ENCODE peak calls at places on chromosomes 4 and X, in eight cellular contexts. One of them, this sample, is unnamed.

GRCh38 chr4:2961411-2962098 is 1.7 kb downstream of the NOP14 start:
- DNase-seq in sigmoid colon: no peak
- DNase-seq in CD8-positive, alpha-beta memory T cell: no peak
- DNase-seq in heart left ventricle: no peak
- DNase-seq in cardiac muscle cell: no peak
- DNase-seq in dorsolateral prefrontal cortex: no peak
- DNase-seq in GM23248: peak
- DNase-seq in mesenchymal stem cell: peak
- DNase-seq in this sample: no peak

GRCh38 chr4:25767877-25768475 is 94.8 kb downstream of the SEL1L3 start:
- DNase-seq in cardiac muscle cell: peak
- DNase-seq in CD8-positive, alpha-beta memory T cell: peak
- DNase-seq in sigmoid colon: no peak
- DNase-seq in dorsolateral prefrontal cortex: peak
- DNase-seq in mesenchymal stem cell: peak
- DNase-seq in GM23248: peak
- DNase-seq in heart left ventricle: peak
- DNase-seq in this sample: no peak

GRCh38 chr4:113160548-113160947 is 111.1 kb downstream of the ANK2 start:
- DNase-seq in mesenchymal stem cell: no peak
- DNase-seq in heart left ventricle: no peak
- DNase-seq in GM23248: no peak
- DNase-seq in CD8-positive, alpha-beta memory T cell: no peak
- DNase-seq in sigmoid colon: no peak
- DNase-seq in cardiac muscle cell: no peak
- DNase-seq in dorsolateral prefrontal cortex: no peak
- DNase-seq in this sample: no peak

GRCh38 chr4:122576261-122577188 is 44.3 kb downstream of the IL21 start:
- DNase-seq in CD8-positive, alpha-beta memory T cell: peak
- DNase-seq in cardiac muscle cell: peak
- DNase-seq in heart left ventricle: no peak
- DNase-seq in mesenchymal stem cell: peak
- DNase-seq in sigmoid colon: no peak
- DNase-seq in dorsolateral prefrontal cortex: no peak
- DNase-seq in GM23248: peak
- DNase-seq in this sample: no peak

GRCh38 chr4:43325220-43325967 is 432.9 kb downstream of the GRXCR1 start:
- DNase-seq in heart left ventricle: no peak
- DNase-seq in dorsolateral prefrontal cortex: no peak
- DNase-seq in GM23248: no peak
- DNase-seq in CD8-positive, alpha-beta memory T cell: no peak
- DNase-seq in cardiac muscle cell: no peak
- DNase-seq in sigmoid colon: no peak
- DNase-seq in mesenchymal stem cell: peak
- DNase-seq in this sample: no peak

GRCh38 chr4:25113915-25114904 is 46.0 kb downstream of the SEPSECS start:
- DNase-seq in sigmoid colon: no peak
- DNase-seq in CD8-positive, alpha-beta memory T cell: no peak
- DNase-seq in GM23248: peak
- DNase-seq in heart left ventricle: no peak
- DNase-seq in dorsolateral prefrontal cortex: no peak
- DNase-seq in cardiac muscle cell: no peak
- DNase-seq in mesenchymal stem cell: peak
- DNase-seq in this sample: no peak

GRCh38 chrX:107760304-107761077 is 15.1 kb downstream of the TSC22D3 start:
- DNase-seq in cardiac muscle cell: no peak
- DNase-seq in dorsolateral prefrontal cortex: no peak
- DNase-seq in heart left ventricle: no peak
- DNase-seq in GM23248: no peak
- DNase-seq in mesenchymal stem cell: no peak
- DNase-seq in CD8-positive, alpha-beta memory T cell: no peak
- DNase-seq in sigmoid colon: no peak
- DNase-seq in this sample: no peak

GRCh38 chr4:7295917-7296660 is 103.8 kb downstream of the SORCS2 start:
- DNase-seq in dorsolateral prefrontal cortex: peak
- DNase-seq in CD8-positive, alpha-beta memory T cell: no peak
- DNase-seq in heart left ventricle: no peak
- DNase-seq in mesenchymal stem cell: peak
- DNase-seq in cardiac muscle cell: peak
- DNase-seq in sigmoid colon: no peak
- DNase-seq in GM23248: peak
- DNase-seq in this sample: no peak

GRCh38 chr4:117796677-117797076 is 237.6 kb upstream of the NDST3 start:
- DNase-seq in cardiac muscle cell: no peak
- DNase-seq in dorsolateral prefrontal cortex: no peak
- DNase-seq in sigmoid colon: no peak
- DNase-seq in GM23248: no peak
- DNase-seq in mesenchymal stem cell: no peak
- DNase-seq in heart left ventricle: no peak
- DNase-seq in CD8-positive, alpha-beta memory T cell: no peak
- DNase-seq in this sample: no peak

GRCh38 chrX:40174594-40175415 is 77.0 kb upstream of the BCOR start:
- DNase-seq in GM23248: peak
- DNase-seq in CD8-positive, alpha-beta memory T cell: no peak
- DNase-seq in heart left ventricle: peak
- DNase-seq in sigmoid colon: peak
- DNase-seq in mesenchymal stem cell: peak
- DNase-seq in cardiac muscle cell: peak
- DNase-seq in dorsolateral prefrontal cortex: no peak
- DNase-seq in this sample: no peak

GRCh38 chrX:85963736-85964135 is 83.6 kb downstream of the CHM start:
- DNase-seq in GM23248: peak
- DNase-seq in dorsolateral prefrontal cortex: no peak
- DNase-seq in heart left ventricle: no peak
- DNase-seq in cardiac muscle cell: no peak
- DNase-seq in sigmoid colon: no peak
- DNase-seq in mesenchymal stem cell: peak
- DNase-seq in CD8-positive, alpha-beta memory T cell: no peak
- DNase-seq in this sample: no peak

GRCh38 chr4:31411606-31412005 is 691.4 kb downstream of the PCDH7 start:
- DNase-seq in heart left ventricle: no peak
- DNase-seq in sigmoid colon: no peak
- DNase-seq in CD8-positive, alpha-beta memory T cell: no peak
- DNase-seq in mesenchymal stem cell: no peak
- DNase-seq in cardiac muscle cell: no peak
- DNase-seq in GM23248: no peak
- DNase-seq in dorsolateral prefrontal cortex: no peak
- DNase-seq in this sample: no peak

GRCh38 chr4:2891294-2891693 is 47.6 kb downstream of the ADD1 start:
- DNase-seq in CD8-positive, alpha-beta memory T cell: no peak
- DNase-seq in cardiac muscle cell: no peak
- DNase-seq in mesenchymal stem cell: peak
- DNase-seq in heart left ventricle: no peak
- DNase-seq in GM23248: peak
- DNase-seq in sigmoid colon: no peak
- DNase-seq in dorsolateral prefrontal cortex: no peak
- DNase-seq in this sample: no peak

GRCh38 chr4:87502580-87503238 is 26.5 kb downstream of the SPARCL1 start:
- DNase-seq in CD8-positive, alpha-beta memory T cell: no peak
- DNase-seq in sigmoid colon: no peak
- DNase-seq in dorsolateral prefrontal cortex: no peak
- DNase-seq in mesenchymal stem cell: peak
- DNase-seq in cardiac muscle cell: no peak
- DNase-seq in heart left ventricle: no peak
- DNase-seq in GM23248: peak
- DNase-seq in this sample: no peak

GRCh38 chrX:46575586-46575985 is 2.0 kb downstream of the CHST7 start:
- DNase-seq in CD8-positive, alpha-beta memory T cell: no peak
- DNase-seq in heart left ventricle: no peak
- DNase-seq in mesenchymal stem cell: peak
- DNase-seq in dorsolateral prefrontal cortex: no peak
- DNase-seq in cardiac muscle cell: no peak
- DNase-seq in GM23248: peak
- DNase-seq in sigmoid colon: no peak
- DNase-seq in this sample: no peak

GRCh38 chrX:65586491-65586890 is 51.9 kb upstream of the LAS1L start:
- DNase-seq in heart left ventricle: no peak
- DNase-seq in GM23248: peak
- DNase-seq in cardiac muscle cell: no peak
- DNase-seq in CD8-positive, alpha-beta memory T cell: no peak
- DNase-seq in sigmoid colon: no peak
- DNase-seq in dorsolateral prefrontal cortex: no peak
- DNase-seq in mesenchymal stem cell: no peak
- DNase-seq in this sample: peak

GRCh38 chr4:112170451-112170993 is 25.3 kb downstream of the FAM241A start:
- DNase-seq in heart left ventricle: no peak
- DNase-seq in cardiac muscle cell: no peak
- DNase-seq in sigmoid colon: no peak
- DNase-seq in mesenchymal stem cell: peak
- DNase-seq in GM23248: peak
- DNase-seq in CD8-positive, alpha-beta memory T cell: no peak
- DNase-seq in dorsolateral prefrontal cortex: no peak
- DNase-seq in this sample: no peak

GRCh38 chrX:69163936-69164741 is 1.1 kb downstream of the PJA1 start:
- DNase-seq in GM23248: peak
- DNase-seq in CD8-positive, alpha-beta memory T cell: peak
- DNase-seq in heart left ventricle: peak
- DNase-seq in dorsolateral prefrontal cortex: no peak
- DNase-seq in sigmoid colon: no peak
- DNase-seq in mesenchymal stem cell: peak
- DNase-seq in cardiac muscle cell: no peak
- DNase-seq in this sample: peak

GRCh38 chr4:174753031-174753430 is 76.0 kb downstream of the GLRA3 start:
- DNase-seq in sigmoid colon: no peak
- DNase-seq in dorsolateral prefrontal cortex: no peak
- DNase-seq in mesenchymal stem cell: no peak
- DNase-seq in CD8-positive, alpha-beta memory T cell: no peak
- DNase-seq in cardiac muscle cell: no peak
- DNase-seq in heart left ventricle: no peak
- DNase-seq in GM23248: no peak
- DNase-seq in this sample: no peak

GRCh38 chr4:47577779-47578553 is 92.9 kb downstream of the ATP10D start:
- DNase-seq in sigmoid colon: peak
- DNase-seq in CD8-positive, alpha-beta memory T cell: no peak
- DNase-seq in mesenchymal stem cell: peak
- DNase-seq in heart left ventricle: peak
- DNase-seq in dorsolateral prefrontal cortex: no peak
- DNase-seq in GM23248: peak
- DNase-seq in cardiac muscle cell: no peak
- DNase-seq in this sample: no peak

GRCh38 chrX:34629572-34629971 is 27.5 kb downstream of the TMEM47 start:
- DNase-seq in heart left ventricle: peak
- DNase-seq in cardiac muscle cell: no peak
- DNase-seq in sigmoid colon: no peak
- DNase-seq in GM23248: peak
- DNase-seq in CD8-positive, alpha-beta memory T cell: no peak
- DNase-seq in mesenchymal stem cell: no peak
- DNase-seq in dorsolateral prefrontal cortex: no peak
- DNase-seq in this sample: no peak

GRCh38 chr4:55277011-55277410 is 69.0 kb upstream of the SRD5A3 start:
- DNase-seq in GM23248: no peak
- DNase-seq in heart left ventricle: no peak
- DNase-seq in CD8-positive, alpha-beta memory T cell: no peak
- DNase-seq in cardiac muscle cell: no peak
- DNase-seq in dorsolateral prefrontal cortex: no peak
- DNase-seq in mesenchymal stem cell: no peak
- DNase-seq in sigmoid colon: no peak
- DNase-seq in this sample: no peak

GRCh38 chrX:8647176-8647575 is 84.8 kb downstream of the ANOS1 start:
- DNase-seq in dorsolateral prefrontal cortex: no peak
- DNase-seq in GM23248: no peak
- DNase-seq in cardiac muscle cell: no peak
- DNase-seq in sigmoid colon: no peak
- DNase-seq in CD8-positive, alpha-beta memory T cell: no peak
- DNase-seq in mesenchymal stem cell: no peak
- DNase-seq in heart left ventricle: no peak
- DNase-seq in this sample: no peak

GRCh38 chrX:8653956-8654355 is 78.0 kb downstream of the ANOS1 start:
- DNase-seq in mesenchymal stem cell: no peak
- DNase-seq in cardiac muscle cell: no peak
- DNase-seq in heart left ventricle: no peak
- DNase-seq in CD8-positive, alpha-beta memory T cell: no peak
- DNase-seq in dorsolateral prefrontal cortex: no peak
- DNase-seq in sigmoid colon: no peak
- DNase-seq in GM23248: no peak
- DNase-seq in this sample: no peak

GRCh38 chrX:8649969-8650368 is 82.0 kb downstream of the ANOS1 start:
- DNase-seq in cardiac muscle cell: no peak
- DNase-seq in sigmoid colon: no peak
- DNase-seq in dorsolateral prefrontal cortex: no peak
- DNase-seq in heart left ventricle: no peak
- DNase-seq in CD8-positive, alpha-beta memory T cell: no peak
- DNase-seq in GM23248: no peak
- DNase-seq in mesenchymal stem cell: no peak
- DNase-seq in this sample: no peak
- H3K27ac ChIP-seq in cardiac muscle cell: no peak
- H3K27ac ChIP-seq in sigmoid colon: no peak
- H3K27ac ChIP-seq in dorsolateral prefrontal cortex: no peak
- H3K27ac ChIP-seq in heart left ventricle: no peak
- H3K27ac ChIP-seq in CD8-positive, alpha-beta memory T cell: no peak
- H3K27ac ChIP-seq in GM23248: no peak
- H3K27ac ChIP-seq in mesenchymal stem cell: no peak
- H3K27ac ChIP-seq in this sample: no peak

DNA sequence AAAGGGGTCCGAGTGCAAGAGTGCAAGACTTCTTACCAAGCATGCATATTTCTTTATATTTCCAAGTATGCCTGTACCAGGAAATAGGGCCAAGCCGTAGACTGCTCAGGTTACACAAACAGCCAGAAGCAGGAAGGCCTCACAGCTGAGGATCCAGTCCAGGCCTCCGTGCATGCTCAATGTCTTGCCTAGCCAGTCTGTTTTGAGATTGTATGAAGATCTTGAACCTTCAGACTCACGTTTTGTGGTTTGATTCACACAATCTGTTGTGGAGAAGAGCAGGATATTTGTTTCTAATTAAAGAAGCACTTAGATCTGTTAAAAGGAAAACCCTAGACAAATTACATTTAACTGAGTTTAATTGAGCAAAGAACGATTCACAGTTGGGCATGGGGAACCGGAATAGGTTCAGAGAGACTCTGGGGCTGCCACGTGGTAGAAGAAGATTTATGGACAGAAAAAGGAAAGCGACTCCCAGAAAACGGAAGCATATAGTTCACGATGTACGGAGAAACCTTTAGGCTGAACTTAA is 1.2 kb downstream of the MGST2 start:
- DNase-seq in sigmoid colon: peak
- DNase-seq in mesenchymal stem cell: peak
- DNase-seq in CD8-positive, alpha-beta memory T cell: no peak
- DNase-seq in cardiac muscle cell: peak
- DNase-seq in dorsolateral prefrontal cortex: no peak
- DNase-seq in GM23248: no peak
- DNase-seq in heart left ventricle: peak
- DNase-seq in this sample: no peak
- H3K27ac ChIP-seq in sigmoid colon: peak
- H3K27ac ChIP-seq in mesenchymal stem cell: peak
- H3K27ac ChIP-seq in CD8-positive, alpha-beta memory T cell: peak
- H3K27ac ChIP-seq in cardiac muscle cell: peak
- H3K27ac ChIP-seq in dorsolateral prefrontal cortex: peak
- H3K27ac ChIP-seq in GM23248: no peak
- H3K27ac ChIP-seq in heart left ventricle: peak
- H3K27ac ChIP-seq in this sample: peak

GRCh38 chrX:33339219-33339618 is 127.9 kb upstream of the DMD start:
- DNase-seq in mesenchymal stem cell: no peak
- DNase-seq in sigmoid colon: no peak
- DNase-seq in GM23248: no peak
- DNase-seq in cardiac muscle cell: peak
- DNase-seq in CD8-positive, alpha-beta memory T cell: no peak
- DNase-seq in dorsolateral prefrontal cortex: no peak
- DNase-seq in heart left ventricle: no peak
- DNase-seq in this sample: no peak
- H3K27ac ChIP-seq in mesenchymal stem cell: no peak
- H3K27ac ChIP-seq in sigmoid colon: no peak
- H3K27ac ChIP-seq in GM23248: no peak
- H3K27ac ChIP-seq in cardiac muscle cell: no peak
- H3K27ac ChIP-seq in CD8-positive, alpha-beta memory T cell: no peak
- H3K27ac ChIP-seq in dorsolateral prefrontal cortex: peak
- H3K27ac ChIP-seq in heart left ventricle: no peak
- H3K27ac ChIP-seq in this sample: no peak

GRCh38 chrX:71919886-71920285 is 9.2 kb downstream of the NHSL2 start:
- DNase-seq in cardiac muscle cell: no peak
- DNase-seq in GM23248: no peak
- DNase-seq in mesenchymal stem cell: no peak
- DNase-seq in heart left ventricle: no peak
- DNase-seq in CD8-positive, alpha-beta memory T cell: no peak
- DNase-seq in sigmoid colon: no peak
- DNase-seq in dorsolateral prefrontal cortex: no peak
- DNase-seq in this sample: no peak
- H3K27ac ChIP-seq in cardiac muscle cell: no peak
- H3K27ac ChIP-seq in GM23248: peak
- H3K27ac ChIP-seq in mesenchymal stem cell: peak
- H3K27ac ChIP-seq in heart left ventricle: no peak
- H3K27ac ChIP-seq in CD8-positive, alpha-beta memory T cell: no peak
- H3K27ac ChIP-seq in sigmoid colon: peak
- H3K27ac ChIP-seq in dorsolateral prefrontal cortex: no peak
- H3K27ac ChIP-seq in this sample: no peak